ENCODE peak calls at places on chromosomes 2 and 18, in eight cellular contexts. T is 8988T; W is uterus; D is H9; K is stimulated activated CD8-positive, alpha-beta memory T cell treated with anti-CD3 and anti-CD28 coated beads, Interleukin-7, amount 100 ng/mL, for 1 hour; H is PC-3; V is tibial artery; J is stimulated activated CD4-positive, alpha-beta T cell treated with anti-CD3 and anti-CD28 coated beads, Interleukin-2, amount 100 ng/mL, for 48 hours. Y is an unnamed sample.

GRCh38 chr2:15640291-15640711 is 48.6 kb downstream of the DDX1 start:
- DNase-seq in K (no peak), T (no peak), H (peak), W (no peak), D (no peak), J (no peak), V (no peak), Y (no peak)

GRCh38 chr18:24268784-24269550 is 128.7 kb downstream of the OSBPL1A start:
- DNase-seq in W (no peak), J (no peak), V (no peak), K (no peak), T (no peak), H (peak), D (no peak), Y (no peak)

GRCh38 chr2:149038442-149039212 is at the start of gene LYPD6B:
- DNase-seq in J (no peak), V (no peak), D (peak), T (peak), W (no peak), K (no peak), H (peak), Y (no peak)

GRCh38 chr2:178874529-178875240 is 67.5 kb upstream of the TTN start:
- DNase-seq in W (no peak), K (no peak), V (no peak), T (no peak), J (no peak), H (peak), D (no peak), Y (no peak)

GRCh38 chr2:179939282-179939681 is 67.8 kb downstream of the CWC22 start:
- DNase-seq in J (no peak), K (no peak), W (no peak), T (no peak), H (no peak), V (no peak), D (no peak), Y (no peak)

GRCh38 chr2:172552547-172553291 is 3.2 kb upstream of the PDK1 start:
- DNase-seq in H (peak), K (no peak), D (no peak), V (no peak), W (no peak), T (no peak), J (no peak), Y (no peak)

GRCh38 chr2:67782443-67782842 is 280.4 kb downstream of the C1D start:
- DNase-seq in D (no peak), W (peak), T (no peak), V (no peak), J (no peak), K (no peak), H (no peak), Y (no peak)

GRCh38 chr2:195985731-195986130 is 82.9 kb downstream of the DNAH7 start:
- DNase-seq in W (no peak), T (no peak), V (no peak), D (no peak), H (no peak), K (no peak), J (no peak), Y (no peak)

GRCh38 chr2:235201796-235202195 is 250.0 kb downstream of the SH3BP4 start:
- DNase-seq in J (no peak), H (no peak), K (no peak), V (no peak), T (no peak), D (no peak), W (no peak), Y (no peak)

GRCh38 chr2:195656131-195656858 is 731 bp upstream of the SLC39A10 start:
- DNase-seq in V (no peak), K (no peak), T (no peak), D (no peak), W (no peak), J (no peak), H (no peak), Y (no peak)

GRCh38 chr2:43262239-43262638 is 35.8 kb upstream of the ZFP36L2 start:
- DNase-seq in V (no peak), J (no peak), D (no peak), H (no peak), W (no peak), K (no peak), T (no peak), Y (no peak)

GRCh38 chr2:174681099-174681982 is 82.9 kb downstream of the CHRNA1 start:
- DNase-seq in J (no peak), K (no peak), D (no peak), W (peak), T (no peak), V (peak), H (no peak), Y (no peak)

GRCh38 chr2:60735496-60736250 is 20.4 kb upstream of the PAPOLG start:
- DNase-seq in J (no peak), V (no peak), W (no peak), T (no peak), D (peak), H (no peak), K (peak), Y (peak)

GRCh38 chr2:212136216-212136795 is 402.3 kb downstream of the ERBB4 start:
- DNase-seq in V (no peak), H (no peak), T (no peak), W (no peak), K (no peak), J (no peak), D (no peak), Y (no peak)

GRCh38 chr2:211816739-211817138 is 721.9 kb downstream of the ERBB4 start:
- DNase-seq in W (no peak), V (no peak), K (no peak), H (no peak), T (no peak), J (no peak), D (no peak), Y (no peak)

GRCh38 chr18:10234912-10235439 is 219.5 kb upstream of the APCDD1 start:
- DNase-seq in K (no peak), H (no peak), V (no peak), T (no peak), J (no peak), W (peak), D (no peak), Y (no peak)

GRCh38 chr2:59339121-59339836 is 1098.2 kb upstream of the FANCL start:
- DNase-seq in K (no peak), H (no peak), V (no peak), D (no peak), W (no peak), J (no peak), T (no peak), Y (no peak)

GRCh38 chr2:55048514-55048924 is 1.7 kb downstream of the RTN4 start:
- DNase-seq in H (peak), J (no peak), T (no peak), D (no peak), V (no peak), W (no peak), K (no peak), Y (no peak)

GRCh38 chr2:174038472-174038871 is 73.3 kb upstream of the SP3 start:
- DNase-seq in V (no peak), T (no peak), D (no peak), W (no peak), K (no peak), J (no peak), H (no peak), Y (no peak)

GRCh38 chr18:49174478-49174877 is 223.7 kb upstream of the SMAD7 start:
- DNase-seq in D (no peak), V (no peak), K (no peak), J (no peak), T (no peak), H (no peak), W (peak), Y (no peak)

GRCh38 chr2:234670052-234670451 is 173.2 kb upstream of the ARL4C start:
- DNase-seq in H (peak), V (no peak), D (no peak), T (no peak), J (no peak), K (no peak), W (no peak), Y (no peak)

GRCh38 chr2:108577099-108577498 is 42.8 kb downstream of the LIMS1 start:
- DNase-seq in H (no peak), D (no peak), V (no peak), T (no peak), W (no peak), J (no peak), K (no peak), Y (no peak)

GRCh38 chr2:233919938-233920337 is 2.8 kb downstream of the TRPM8 start:
- DNase-seq in V (no peak), K (no peak), J (no peak), H (peak), T (no peak), D (no peak), W (no peak), Y (no peak)

GRCh38 chr2:148096012-148096411 is 75.1 kb downstream of the MBD5 start:
- DNase-seq in W (no peak), K (no peak), D (no peak), T (no peak), J (no peak), V (no peak), H (peak), Y (no peak)

GRCh38 chr2:170123593-170123992 is 54.4 kb upstream of the MYO3B start:
- DNase-seq in W (no peak), T (no peak), D (peak), V (no peak), J (no peak), H (peak), K (no peak), Y (no peak)

GRCh38 chr2:219661197-219661954 is 33.9 kb downstream of the SLC4A3 start:
- DNase-seq in J (no peak), D (no peak), T (no peak), H (peak), K (no peak), W (no peak), V (no peak), Y (no peak)

GRCh38 chr18:72675394-72675793 is 131.3 kb upstream of the CBLN2 start:
- DNase-seq in H (no peak), W (no peak), T (no peak), V (no peak), K (no peak), D (peak), J (no peak), Y (no peak)

GRCh38 chr2:135190799-135191198 is 138.7 kb downstream of the RAB3GAP1 start:
- DNase-seq in T (no peak), W (no peak), D (no peak), H (peak), J (no peak), V (no peak), K (no peak), Y (no peak)

GRCh38 chr2:200479617-200480292 is 30.1 kb downstream of the KCTD18 start:
- DNase-seq in T (no peak), V (no peak), W (no peak), H (peak), J (no peak), D (no peak), K (no peak), Y (no peak)

GRCh38 chr2:171228826-171229225 is 68.1 kb upstream of the TLK1 start:
- DNase-seq in H (no peak), T (no peak), W (no peak), K (no peak), J (no peak), D (no peak), V (no peak), Y (no peak)

GRCh38 chr2:56034258-56034657 is 110.7 kb upstream of the EFEMP1 start:
- DNase-seq in W (no peak), T (no peak), H (peak), V (no peak), J (no peak), K (no peak), D (no peak), Y (no peak)

GRCh38 chr18:811192-812122 is 585 bp downstream of the YES1 start:
- DNase-seq in J (no peak), W (peak), V (peak), H (peak), D (peak), K (no peak), T (peak), Y (no peak)

GRCh38 chr2:72788756-72789155 is 37.1 kb downstream of the EXOC6B start:
- DNase-seq in T (no peak), V (peak), D (no peak), J (no peak), K (no peak), H (peak), W (no peak), Y (no peak)

GRCh38 chr2:64362562-64363026 is 91.4 kb upstream of the LGALSL start:
- DNase-seq in V (no peak), K (no peak), J (no peak), T (no peak), W (no peak), D (no peak), H (peak), Y (no peak)

GRCh38 chr18:74353169-74353775 is 37.6 kb downstream of the C18orf63 start:
- DNase-seq in J (peak), K (no peak), D (peak), T (no peak), W (peak), V (peak), H (peak), Y (peak)